ENCODE peak calls at places on chromosomes 2 and 18, in seven cellular contexts. W is H9, Q is PC-9, P is fibroblast of lung, N is neural progenitor cell, V is HCT116, Y is hepatocyte. E is an unnamed sample.

GRCh38 chr2:236795861-236796219 is 226.2 kb downstream of the ACKR3 start:
- DNase-seq in W (no peak), Q (no peak), P (no peak), N (no peak), V (no peak), Y (no peak), E (no peak)

GRCh38 chr2:155203187-155203586 is 504.7 kb downstream of the KCNJ3 start:
- DNase-seq in W (no peak), Q (no peak), P (no peak), N (peak; percentile 29), V (no peak), Y (no peak), E (no peak)

GRCh38 chr2:240991378-240992263 is 6.8 kb upstream of the SNED1 start:
- DNase-seq in W (peak; percentile 42), Q (peak; percentile 96), P (peak; percentile 97), N (no peak), V (peak; percentile 80), Y (peak; percentile 68), E (peak; percentile 86)

GRCh38 chr2:105194022-105194681 is 47.4 kb upstream of the GPR45 start:
- DNase-seq in W (no peak), Q (no peak), P (no peak), N (no peak), V (no peak), Y (no peak), E (no peak)

GRCh38 chr2:152415231-152415642 is 80.3 kb downstream of the FMNL2 start:
- DNase-seq in W (no peak), Q (peak; percentile 88), P (no peak), N (no peak), V (peak; percentile 36), Y (peak; percentile 34), E (peak; percentile 69)

GRCh38 chr2:239006886-239007285 is 159.0 kb downstream of the TWIST2 start:
- DNase-seq in W (no peak), Q (peak; percentile 82), P (no peak), N (no peak), V (no peak), Y (peak; percentile 48), E (peak; percentile 33)

GRCh38 chr18:8615397-8616025 is 6.3 kb downstream of the RAB12 start:
- DNase-seq in W (no peak), Q (peak; percentile 80), P (peak; percentile 95), N (no peak), V (no peak), Y (peak; percentile 66), E (peak; percentile 87)

GRCh38 chr18:68778280-68778875 is 19.5 kb upstream of the CCDC102B start:
- DNase-seq in W (no peak), Q (no peak), P (peak; percentile 83), N (no peak), V (no peak), Y (no peak), E (no peak)

GRCh38 chr2:156005999-156006712 is 326.4 kb downstream of the NR4A2 start:
- DNase-seq in W (peak; percentile 57), Q (no peak), P (no peak), N (peak; percentile 11), V (no peak), Y (peak; percentile 7), E (peak; percentile 29)

GRCh38 chr2:219627105-219628100 is at the start of gene SLC4A3:
- DNase-seq in W (no peak), Q (no peak), P (no peak), N (peak; percentile 86), V (no peak), Y (peak; percentile 76), E (peak; percentile 29)

GRCh38 chr2:70103531-70104061 is 16.3 kb downstream of the PCBP1 start:
- DNase-seq in W (no peak), Q (no peak), P (no peak), N (no peak), V (no peak), Y (no peak), E (no peak)

GRCh38 chr18:74476154-74476553 is 19.0 kb upstream of the DIPK1C start:
- DNase-seq in W (peak; percentile 55), Q (no peak), P (peak; percentile 13), N (peak; percentile 72), V (no peak), Y (peak; percentile 61), E (no peak)

GRCh38 chr2:27735263-27735904 is 36.1 kb upstream of the MRPL33 start:
- DNase-seq in W (peak; percentile 82), Q (peak; percentile 56), P (peak; percentile 67), N (peak; percentile 77), V (no peak), Y (peak; percentile 87), E (peak; percentile 58)

GRCh38 chr2:53572696-53573095 is 194.9 kb upstream of the CHAC2 start:
- DNase-seq in W (no peak), Q (no peak), P (no peak), N (no peak), V (no peak), Y (no peak), E (no peak)

GRCh38 chr2:53576361-53576620 is 191.3 kb upstream of the CHAC2 start:
- DNase-seq in W (no peak), Q (peak; percentile 28), P (no peak), N (no peak), V (no peak), Y (no peak), E (no peak)

GRCh38 chr2:53569957-53570727 is 197.5 kb upstream of the CHAC2 start:
- DNase-seq in W (no peak), Q (no peak), P (no peak), N (no peak), V (no peak), Y (no peak), E (peak; percentile 3)

GRCh38 chr2:53575606-53576360 is 191.8 kb upstream of the CHAC2 start:
- DNase-seq in W (no peak), Q (peak; percentile 16), P (no peak), N (peak; percentile 52), V (no peak), Y (no peak), E (no peak)
- H3K4me2 ChIP-seq in W (no peak overlapping the region), Q (no peak overlapping the region), P (no peak overlapping the region), N (peak overlapping the region; percentile 61), V (no peak overlapping the region), Y (no peak overlapping the region), E (no peak overlapping the region)

GRCh38 chr18:75799449-75800330 is 372.2 kb upstream of the SMIM21 start:
- DNase-seq in W (no peak), Q (no peak), P (no peak), N (no peak), V (no peak), Y (no peak), E (no peak)
- H2AFZ ChIP-seq in W (no peak overlapping the region), Q (no peak overlapping the region), P (no peak overlapping the region), N (no peak overlapping the region), V (no peak overlapping the region), Y (peak overlapping the region; percentile 37), E (no peak overlapping the region)

DNA sequence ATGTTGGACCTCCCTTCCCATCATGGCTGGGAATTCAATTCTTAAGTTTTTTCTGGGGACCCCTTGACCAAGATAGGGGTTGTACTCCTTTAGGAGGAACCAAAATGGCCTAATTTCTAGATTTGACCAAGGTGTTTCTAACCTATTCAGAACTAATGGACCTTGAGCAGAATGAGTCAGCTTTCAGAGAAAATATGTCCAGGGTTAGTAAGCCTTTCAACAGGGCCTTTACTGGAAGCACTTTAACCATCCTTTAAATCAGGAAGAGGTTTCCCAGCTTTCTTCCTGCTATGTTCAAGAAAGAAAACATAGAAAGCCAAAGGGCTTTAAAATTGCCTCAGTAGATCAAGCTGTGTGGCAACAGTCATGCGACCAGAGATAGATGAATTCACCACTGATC is 1184.9 kb upstream of the ACVR2A start:
- DNase-seq in W (no peak), Q (no peak), P (no peak), N (no peak), V (no peak), Y (no peak), E (no peak)
- H3K27me3 ChIP-seq in W (no peaks in the 10 kb centered on the region), Q (no peaks in the 10 kb centered on the region), P (no peaks in the 10 kb centered on the region), N (no peaks in the 10 kb centered on the region), V (no peaks in the 10 kb centered on the region), Y (no peaks in the 10 kb centered on the region), E (no peaks in the 10 kb centered on the region)

DNA sequence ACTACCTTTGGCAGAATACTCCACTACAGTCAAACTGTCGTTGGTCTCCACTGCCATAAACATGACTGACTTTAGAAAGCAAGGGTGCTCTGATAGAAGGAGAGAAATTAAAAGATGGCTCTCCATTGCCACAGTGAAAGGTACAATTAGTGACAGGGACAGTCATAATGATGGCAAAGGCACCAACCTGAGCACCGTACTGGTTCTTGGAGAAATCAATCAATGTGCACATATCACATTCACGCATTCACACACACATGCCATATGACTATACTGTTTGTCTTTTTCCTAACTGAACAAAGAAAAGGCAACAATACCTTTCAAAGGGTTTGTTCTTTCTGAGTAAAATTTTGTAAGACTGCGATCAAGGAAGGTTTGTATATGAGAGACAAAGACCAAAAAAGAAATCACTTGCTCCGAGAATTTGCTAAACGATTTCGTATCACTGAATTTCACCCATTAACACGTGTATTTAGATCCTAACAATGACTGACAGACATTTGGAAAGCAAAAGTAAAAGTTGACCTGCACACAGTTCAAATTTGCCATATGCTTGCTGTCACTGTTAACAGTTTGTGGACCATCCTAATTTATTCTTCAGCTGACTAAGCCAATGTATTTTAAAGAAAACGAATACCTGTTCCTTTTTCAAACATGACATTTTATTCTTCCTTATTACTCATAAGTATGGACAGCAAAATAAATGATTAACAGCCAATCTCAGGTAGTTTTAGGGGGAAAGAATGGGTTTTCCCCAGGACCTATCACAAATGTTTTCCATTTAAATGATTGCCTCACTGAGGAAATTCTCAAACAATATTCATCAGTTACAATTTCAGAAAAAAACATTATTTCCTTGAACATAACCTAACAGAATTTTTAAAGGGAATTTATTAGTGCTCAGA is 644.4 kb downstream of the ZEB2 start:
- DNase-seq in W (no peak), Q (no peak), P (no peak), N (no peak), V (no peak), Y (no peak), E (no peak)
- H3K4me2 ChIP-seq in W (no peak overlapping the region), Q (no peak overlapping the region), P (no peak overlapping the region), N (no peak overlapping the region), V (no peak overlapping the region), Y (no peak overlapping the region), E (no peak overlapping the region)

GRCh38 chr18:56329536-56329935 is 308.9 kb downstream of the TXNL1 start:
- DNase-seq in W (no peak), Q (no peak), P (no peak), N (no peak), V (no peak), Y (no peak), E (no peak)

GRCh38 chr18:56323673-56324072 is 314.7 kb downstream of the TXNL1 start:
- DNase-seq in W (no peak), Q (no peak), P (no peak), N (peak; percentile 9), V (no peak), Y (no peak), E (no peak)

GRCh38 chr18:56330381-56331115 is 307.8 kb downstream of the TXNL1 start:
- DNase-seq in W (no peak), Q (no peak), P (no peak), N (no peak), V (no peak), Y (no peak), E (no peak)

GRCh38 chr18:56326386-56327072 is 311.9 kb downstream of the TXNL1 start:
- DNase-seq in W (no peak), Q (no peak), P (no peak), N (no peak), V (no peak), Y (no peak), E (no peak)

GRCh38 chr18:56327171-56327885 is 311.1 kb downstream of the TXNL1 start:
- DNase-seq in W (no peak), Q (no peak), P (peak; percentile 45), N (no peak), V (no peak), Y (no peak), E (no peak)
- H2AFZ ChIP-seq in W (no peak overlapping the region), Q (no peak overlapping the region), P (peak overlapping the region; percentile 51), N (no peak overlapping the region), V (no peak overlapping the region), Y (no peak overlapping the region), E (no peak overlapping the region)

E was measured in mammary epithelial cell.